ENCODE peak calls at places on chromosomes 6 and 20, in ten cellular contexts. E, H, U, Q, J, Z, K, D, N and C are unnamed samples.

GRCh38 chr20:53763707-53764415 is 170.2 kb upstream of the ZNF217 start:
- DNase-seq in N (no peak), J (no peak), Z (no peak), Q (peak), E (peak), U (no peak), K (no peak), D (no peak), H (no peak), C (peak)

GRCh38 chr20:31494131-31494530 is 19.0 kb downstream of the REM1 start:
- DNase-seq in H (no peak), K (no peak), Z (no peak), E (peak), D (no peak), U (no peak), Q (peak), N (no peak), J (no peak), C (peak)

GRCh38 chr6:131600696-131601095 is 27.3 kb downstream of the MED23 start:
- DNase-seq in J (no peak), D (no peak), N (no peak), E (no peak), Q (no peak), H (no peak), K (no peak), Z (no peak), U (no peak), C (no peak)

GRCh38 chr6:130382872-130383490 is 17.2 kb downstream of the TMEM200A start:
- DNase-seq in D (no peak), Z (no peak), Q (no peak), U (no peak), K (no peak), J (no peak), N (no peak), H (no peak), E (no peak), C (no peak)

GRCh38 chr6:151229401-151230276 is 10.1 kb upstream of the AKAP12 start:
- DNase-seq in D (no peak), Z (no peak), H (peak), U (no peak), J (no peak), E (peak), K (no peak), N (peak), Q (no peak), C (no peak)

GRCh38 chr20:52552181-52552872 is 360.7 kb upstream of the ZFP64 start:
- DNase-seq in J (no peak), U (no peak), N (no peak), K (no peak), E (peak), H (no peak), Q (peak), D (peak), Z (no peak), C (no peak)

GRCh38 chr6:152635949-152636674 is 1.1 kb downstream of the SYNE1 start:
- DNase-seq in H (no peak), D (no peak), K (no peak), U (no peak), E (peak), Z (no peak), Q (peak), N (no peak), J (no peak), C (peak)

GRCh38 chr20:62186887-62187866 is 4.3 kb downstream of the MTG2 start:
- DNase-seq in K (no peak), N (no peak), J (no peak), Q (peak), Z (no peak), H (no peak), D (no peak), E (no peak), U (no peak), C (no peak)

GRCh38 chr6:78324213-78324612 is 543.1 kb upstream of the IRAK1BP1 start:
- DNase-seq in D (no peak), E (no peak), K (no peak), J (no peak), N (no peak), Z (no peak), H (no peak), Q (no peak), U (no peak), C (no peak)

GRCh38 chr6:168260385-168260987 is 59.1 kb downstream of the DACT2 start:
- DNase-seq in E (no peak), J (no peak), Q (no peak), U (no peak), K (no peak), H (no peak), D (no peak), Z (no peak), N (no peak), C (no peak)

GRCh38 chr20:53652090-53652858 is 58.6 kb upstream of the ZNF217 start:
- DNase-seq in U (no peak), J (no peak), E (no peak), D (no peak), K (peak), H (no peak), Q (peak), Z (no peak), N (no peak), C (no peak)

GRCh38 chr6:89438248-89438647 is 5.3 kb downstream of the ANKRD6 start:
- DNase-seq in N (no peak), Z (no peak), Q (no peak), H (no peak), J (no peak), E (no peak), K (no peak), U (no peak), D (no peak), C (no peak)

GRCh38 chr6:113995632-113996031 is 24.7 kb upstream of the HDAC2 start:
- DNase-seq in H (no peak), J (no peak), Z (no peak), D (peak), U (no peak), Q (peak), E (peak), N (no peak), K (no peak), C (peak)